ENCODE peak calls at places on chromosomes 1 and 21, in eight cellular contexts. One of them, this sample, is unnamed.

GRCh38 chr1:196997428-196997827 is 20.1 kb downstream of the CFHR5 start:
- DNase-seq in fibroblast of lung: peak; percentile 33
- DNase-seq in adrenal gland: no peak
- DNase-seq in IMR-90: peak; percentile 56
- DNase-seq in suprapubic skin: no peak
- DNase-seq in BE2C: no peak
- DNase-seq in HCT116: no peak
- DNase-seq in pancreas: no peak
- DNase-seq in this sample: no peak

GRCh38 chr1:237318748-237319147 is 276.8 kb downstream of the RYR2 start:
- DNase-seq in fibroblast of lung: no peak
- DNase-seq in adrenal gland: no peak
- DNase-seq in IMR-90: no peak
- DNase-seq in suprapubic skin: no peak
- DNase-seq in BE2C: no peak
- DNase-seq in HCT116: no peak
- DNase-seq in pancreas: no peak
- DNase-seq in this sample: no peak

GRCh38 chr1:160716013-160716412 is 4.4 kb upstream of the CD48 start:
- DNase-seq in fibroblast of lung: no peak
- DNase-seq in adrenal gland: no peak
- DNase-seq in IMR-90: no peak
- DNase-seq in suprapubic skin: no peak
- DNase-seq in BE2C: no peak
- DNase-seq in HCT116: no peak
- DNase-seq in pancreas: no peak
- DNase-seq in this sample: no peak

GRCh38 chr1:67958472-67958871 is 92.0 kb downstream of the DIRAS3 start:
- DNase-seq in fibroblast of lung: no peak
- DNase-seq in adrenal gland: no peak
- DNase-seq in IMR-90: no peak
- DNase-seq in suprapubic skin: no peak
- DNase-seq in BE2C: no peak
- DNase-seq in HCT116: no peak
- DNase-seq in pancreas: no peak
- DNase-seq in this sample: no peak

GRCh38 chr1:152359906-152360305 is at the start of gene FLG2:
- DNase-seq in fibroblast of lung: no peak
- DNase-seq in adrenal gland: no peak
- DNase-seq in IMR-90: no peak
- DNase-seq in suprapubic skin: no peak
- DNase-seq in BE2C: no peak
- DNase-seq in HCT116: no peak
- DNase-seq in pancreas: no peak
- DNase-seq in this sample: no peak

GRCh38 chr1:217089239-217090014 is 366.2 kb upstream of the ESRRG start:
- DNase-seq in fibroblast of lung: peak; percentile 59
- DNase-seq in adrenal gland: peak; percentile 53
- DNase-seq in IMR-90: peak; percentile 61
- DNase-seq in suprapubic skin: no peak
- DNase-seq in BE2C: peak; percentile 43
- DNase-seq in HCT116: no peak
- DNase-seq in pancreas: no peak
- DNase-seq in this sample: no peak

GRCh38 chr1:7228252-7228961 is 443.2 kb downstream of the CAMTA1 start:
- DNase-seq in fibroblast of lung: no peak
- DNase-seq in adrenal gland: no peak
- DNase-seq in IMR-90: no peak
- DNase-seq in suprapubic skin: no peak
- DNase-seq in BE2C: no peak
- DNase-seq in HCT116: no peak
- DNase-seq in pancreas: no peak
- DNase-seq in this sample: no peak

GRCh38 chr1:241079018-241079417 is 278.0 kb downstream of the RGS7 start:
- DNase-seq in fibroblast of lung: no peak
- DNase-seq in adrenal gland: no peak
- DNase-seq in IMR-90: no peak
- DNase-seq in suprapubic skin: no peak
- DNase-seq in BE2C: no peak
- DNase-seq in HCT116: no peak
- DNase-seq in pancreas: no peak
- DNase-seq in this sample: no peak

GRCh38 chr1:12595839-12596821 is 21.9 kb downstream of the DHRS3 start:
- DNase-seq in fibroblast of lung: peak; percentile 96
- DNase-seq in adrenal gland: peak; percentile 84
- DNase-seq in IMR-90: peak; percentile 98
- DNase-seq in suprapubic skin: peak; percentile 93
- DNase-seq in BE2C: peak; percentile 48
- DNase-seq in HCT116: no peak
- DNase-seq in pancreas: peak; percentile 67
- DNase-seq in this sample: no peak

GRCh38 chr1:182957902-182958395 is 5.0 kb upstream of the SHCBP1L start:
- DNase-seq in fibroblast of lung: no peak
- DNase-seq in adrenal gland: no peak
- DNase-seq in IMR-90: no peak
- DNase-seq in suprapubic skin: no peak
- DNase-seq in BE2C: no peak
- DNase-seq in HCT116: no peak
- DNase-seq in pancreas: no peak
- DNase-seq in this sample: peak; percentile 37

GRCh38 chr1:185861630-185862029 is 127.4 kb downstream of the HMCN1 start:
- DNase-seq in fibroblast of lung: no peak
- DNase-seq in adrenal gland: no peak
- DNase-seq in IMR-90: peak; percentile 59
- DNase-seq in suprapubic skin: no peak
- DNase-seq in BE2C: no peak
- DNase-seq in HCT116: no peak
- DNase-seq in pancreas: no peak
- DNase-seq in this sample: peak; percentile 55

GRCh38 chr1:30704765-30705509 is 18.4 kb downstream of the MATN1 start:
- DNase-seq in fibroblast of lung: no peak
- DNase-seq in adrenal gland: no peak
- DNase-seq in IMR-90: no peak
- DNase-seq in suprapubic skin: peak; percentile 73
- DNase-seq in BE2C: no peak
- DNase-seq in HCT116: no peak
- DNase-seq in pancreas: no peak
- DNase-seq in this sample: no peak

DNA sequence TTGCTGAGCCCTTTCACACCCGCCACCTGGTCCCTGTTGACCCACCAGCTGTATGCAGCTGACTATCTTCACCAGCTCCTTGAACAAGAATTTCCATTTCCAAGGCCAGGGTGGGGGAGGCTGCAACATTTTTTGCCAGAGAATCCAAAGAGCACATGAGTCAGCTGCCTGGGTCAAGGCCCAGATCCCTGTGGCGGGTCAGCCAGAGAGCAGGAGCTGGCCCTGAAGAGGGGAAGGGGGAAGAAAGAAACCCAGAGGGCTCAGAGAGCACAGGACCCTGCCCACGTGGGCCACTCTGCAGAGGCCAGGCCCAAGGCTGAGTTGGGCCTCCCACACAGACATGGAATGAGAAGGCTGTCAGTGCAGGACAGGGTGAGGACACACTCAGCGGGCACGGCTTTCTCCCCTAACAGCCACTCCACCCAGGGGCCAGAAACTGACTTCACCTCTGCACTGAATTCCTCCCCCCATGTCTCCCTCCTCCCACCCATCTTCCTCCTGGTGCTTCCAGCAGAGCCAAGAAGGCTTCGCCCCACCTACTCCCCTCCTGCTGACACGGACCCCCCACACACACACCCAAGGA is 28.9 kb downstream of the S100A6 start:
- DNase-seq in fibroblast of lung: peak; percentile 98
- DNase-seq in adrenal gland: peak; percentile 95
- DNase-seq in IMR-90: peak; percentile 91
- DNase-seq in suprapubic skin: peak; percentile 84
- DNase-seq in BE2C: no peak
- DNase-seq in HCT116: no peak
- DNase-seq in pancreas: peak; percentile 67
- DNase-seq in this sample: no peak
- H3K4me3 ChIP-seq in fibroblast of lung: no peak overlapping the region
- H3K4me3 ChIP-seq in adrenal gland: no peak overlapping the region
- H3K4me3 ChIP-seq in IMR-90: no peak overlapping the region
- H3K4me3 ChIP-seq in suprapubic skin: no peak overlapping the region
- H3K4me3 ChIP-seq in BE2C: no peak overlapping the region
- H3K4me3 ChIP-seq in HCT116: no peak overlapping the region
- H3K4me3 ChIP-seq in pancreas: no peak overlapping the region
- H3K4me3 ChIP-seq in this sample: no peak overlapping the region

DNA sequence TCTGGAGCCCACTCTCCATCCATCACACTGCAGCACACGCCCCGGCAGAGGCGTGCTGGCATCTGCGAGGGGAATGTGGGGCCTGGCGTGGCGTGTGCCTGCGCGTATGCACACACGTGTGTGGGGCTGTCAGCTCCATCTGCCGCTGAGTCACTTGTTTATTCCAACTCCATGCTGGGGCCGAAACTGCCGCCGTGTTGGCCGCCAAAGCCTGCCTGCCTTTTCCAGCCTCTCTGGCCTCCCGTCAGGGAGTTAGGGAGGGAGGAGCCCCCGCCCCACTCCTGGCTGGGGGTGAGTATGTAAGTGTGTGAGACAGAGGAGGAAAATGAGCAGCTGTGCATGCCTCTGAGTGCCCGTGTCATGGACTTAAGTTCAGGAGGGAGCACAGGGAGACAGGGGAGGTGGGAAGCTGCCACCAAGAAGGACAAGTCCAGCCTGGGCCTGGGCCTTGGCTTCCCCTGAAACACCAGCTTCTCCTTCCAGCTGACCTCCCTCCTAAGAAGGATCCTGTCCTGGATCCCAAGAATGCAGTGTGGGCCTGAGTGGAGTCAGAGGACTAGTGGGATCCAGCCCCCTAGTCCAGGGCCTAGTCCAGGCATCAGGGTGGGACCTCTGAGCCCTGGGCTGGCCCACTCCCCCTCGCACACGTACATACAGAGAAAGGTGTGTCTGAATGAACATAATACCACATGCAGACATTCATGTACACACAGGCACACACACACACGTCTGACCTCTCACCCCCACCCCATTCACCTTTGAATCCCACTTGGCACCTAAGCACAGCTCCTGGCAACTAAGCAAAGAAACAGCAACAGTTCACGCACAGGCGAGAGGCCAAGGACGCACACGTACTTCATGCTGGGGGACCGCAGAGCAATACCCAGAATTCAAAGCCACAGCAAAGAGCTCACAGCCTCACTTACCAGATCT is 24.7 kb downstream of the MEF2D start:
- DNase-seq in fibroblast of lung: peak; percentile 97
- DNase-seq in adrenal gland: peak; percentile 87
- DNase-seq in IMR-90: peak; percentile 99
- DNase-seq in suprapubic skin: peak; percentile 94
- DNase-seq in BE2C: no peak
- DNase-seq in HCT116: no peak
- DNase-seq in pancreas: peak; percentile 73
- DNase-seq in this sample: no peak
- H3K4me1 ChIP-seq in fibroblast of lung: peaks cover 31% of the 10 kb centered on the region
- H3K4me1 ChIP-seq in adrenal gland: peaks cover 45% of the 10 kb centered on the region
- H3K4me1 ChIP-seq in IMR-90: peaks cover 28% of the 10 kb centered on the region
- H3K4me1 ChIP-seq in suprapubic skin: peaks cover 66% of the 10 kb centered on the region
- H3K4me1 ChIP-seq in BE2C: no peaks in the 10 kb centered on the region
- H3K4me1 ChIP-seq in HCT116: no peaks in the 10 kb centered on the region
- H3K4me1 ChIP-seq in pancreas: peaks cover 19% of the 10 kb centered on the region
- H3K4me1 ChIP-seq in this sample: no peaks in the 10 kb centered on the region

GRCh38 chr1:43479414-43479813 is 25.7 kb upstream of the HYI start:
- DNase-seq in fibroblast of lung: no peak
- DNase-seq in adrenal gland: no peak
- DNase-seq in IMR-90: no peak
- DNase-seq in suprapubic skin: no peak
- DNase-seq in BE2C: no peak
- DNase-seq in HCT116: no peak
- DNase-seq in pancreas: no peak
- DNase-seq in this sample: no peak
- H3K4me3 ChIP-seq in fibroblast of lung: no peak overlapping the region
- H3K4me3 ChIP-seq in adrenal gland: no peak overlapping the region
- H3K4me3 ChIP-seq in IMR-90: no peak overlapping the region
- H3K4me3 ChIP-seq in suprapubic skin: no peak overlapping the region
- H3K4me3 ChIP-seq in BE2C: no peak overlapping the region
- H3K4me3 ChIP-seq in HCT116: no peak overlapping the region
- H3K4me3 ChIP-seq in pancreas: no peak overlapping the region
- H3K4me3 ChIP-seq in this sample: no peak overlapping the region

DNA sequence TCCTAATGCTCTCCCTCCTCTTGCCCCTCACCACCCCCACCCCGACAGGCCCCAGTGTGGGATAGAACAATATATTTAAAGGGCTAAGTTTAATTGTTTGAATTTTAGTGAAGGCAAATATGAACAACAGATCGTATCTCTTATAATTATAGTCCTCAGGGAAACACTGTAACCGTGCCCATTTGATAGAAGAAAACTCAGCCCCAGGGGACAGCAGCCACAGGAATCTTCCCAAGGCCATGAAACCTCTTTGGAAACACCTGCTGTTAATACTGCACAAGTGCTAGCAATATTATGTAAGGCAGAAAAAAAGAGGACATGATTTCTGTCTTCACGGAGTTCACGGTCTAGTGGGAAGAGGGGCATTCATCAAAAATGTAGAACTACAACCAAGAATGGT is 142.2 kb downstream of the URB2 start:
- DNase-seq in fibroblast of lung: no peak
- DNase-seq in adrenal gland: no peak
- DNase-seq in IMR-90: no peak
- DNase-seq in suprapubic skin: no peak
- DNase-seq in BE2C: no peak
- DNase-seq in HCT116: no peak
- DNase-seq in pancreas: no peak
- DNase-seq in this sample: no peak
- H3K4me1 ChIP-seq in fibroblast of lung: no peaks in the 10 kb centered on the region
- H3K4me1 ChIP-seq in adrenal gland: no peaks in the 10 kb centered on the region
- H3K4me1 ChIP-seq in IMR-90: no peaks in the 10 kb centered on the region
- H3K4me1 ChIP-seq in suprapubic skin: no peaks in the 10 kb centered on the region
- H3K4me1 ChIP-seq in BE2C: no peaks in the 10 kb centered on the region
- H3K4me1 ChIP-seq in HCT116: no peaks in the 10 kb centered on the region
- H3K4me1 ChIP-seq in pancreas: no peaks in the 10 kb centered on the region
- H3K4me1 ChIP-seq in this sample: no peaks in the 10 kb centered on the region

GRCh38 chr21:33013618-33014017 is 12.1 kb upstream of the OLIG2 start:
- DNase-seq in fibroblast of lung: no peak
- DNase-seq in adrenal gland: no peak
- DNase-seq in IMR-90: no peak
- DNase-seq in suprapubic skin: no peak
- DNase-seq in BE2C: no peak
- DNase-seq in HCT116: no peak
- DNase-seq in pancreas: no peak
- DNase-seq in this sample: no peak

GRCh38 chr21:33011462-33011861 is 14.3 kb upstream of the OLIG2 start:
- DNase-seq in fibroblast of lung: peak; percentile 31
- DNase-seq in adrenal gland: peak; percentile 41
- DNase-seq in IMR-90: peak; percentile 75
- DNase-seq in suprapubic skin: no peak
- DNase-seq in BE2C: no peak
- DNase-seq in HCT116: peak; percentile 18
- DNase-seq in pancreas: no peak
- DNase-seq in this sample: no peak

GRCh38 chr21:33007747-33008146 is 18.0 kb upstream of the OLIG2 start:
- DNase-seq in fibroblast of lung: no peak
- DNase-seq in adrenal gland: no peak
- DNase-seq in IMR-90: no peak
- DNase-seq in suprapubic skin: no peak
- DNase-seq in BE2C: no peak
- DNase-seq in HCT116: no peak
- DNase-seq in pancreas: no peak
- DNase-seq in this sample: no peak
- H3K4me3 ChIP-seq in fibroblast of lung: no peak overlapping the region
- H3K4me3 ChIP-seq in adrenal gland: no peak overlapping the region
- H3K4me3 ChIP-seq in IMR-90: no peak overlapping the region
- H3K4me3 ChIP-seq in suprapubic skin: no peak overlapping the region
- H3K4me3 ChIP-seq in BE2C: no peak overlapping the region
- H3K4me3 ChIP-seq in HCT116: no peak overlapping the region
- H3K4me3 ChIP-seq in pancreas: no peak overlapping the region
- H3K4me3 ChIP-seq in this sample: no peak overlapping the region

GRCh38 chr1:223774133-223774811 is 61.9 kb downstream of the CAPN2 start:
- DNase-seq in fibroblast of lung: no peak
- DNase-seq in adrenal gland: no peak
- DNase-seq in IMR-90: no peak
- DNase-seq in suprapubic skin: no peak
- DNase-seq in BE2C: no peak
- DNase-seq in HCT116: no peak
- DNase-seq in pancreas: no peak
- DNase-seq in this sample: no peak
- H3K4me1 ChIP-seq in fibroblast of lung: peaks cover 40% of the 10 kb centered on the region
- H3K4me1 ChIP-seq in adrenal gland: peaks cover 30% of the 10 kb centered on the region
- H3K4me1 ChIP-seq in IMR-90: peaks cover 24% of the 10 kb centered on the region
- H3K4me1 ChIP-seq in suprapubic skin: peaks cover 19% of the 10 kb centered on the region
- H3K4me1 ChIP-seq in BE2C: no peaks in the 10 kb centered on the region
- H3K4me1 ChIP-seq in HCT116: peaks cover 24% of the 10 kb centered on the region
- H3K4me1 ChIP-seq in pancreas: no peaks in the 10 kb centered on the region
- H3K4me1 ChIP-seq in this sample: peaks cover 13% of the 10 kb centered on the region